ENCODE peak calls at places on chromosomes 11 and 22, in six cellular contexts. R is cardiac fibroblast, H is chondrocyte, B is AG10803, A is GM20000, J is heart right ventricle. K is an unnamed sample.

GRCh38 chr11:66904561-66904960 is 47.7 kb downstream of the LRFN4 start:
- DNase-seq in R (no peak), H (no peak), B (no peak), A (no peak), J (no peak), K (no peak)

GRCh38 chr22:19287076-19287724 is 4.3 kb downstream of the CLTCL1 start:
- DNase-seq in H (no peak), R (peak), A (no peak), J (no peak), B (peak), K (no peak)

GRCh38 chr11:14075118-14075601 is 112.6 kb downstream of the SPON1 start:
- DNase-seq in J (no peak), H (no peak), A (no peak), B (peak), R (no peak), K (no peak)

GRCh38 chr11:118076754-118077281 is at the start of gene TMPRSS4:
- DNase-seq in J (no peak), H (no peak), A (no peak), R (no peak), B (no peak), K (no peak)

GRCh38 chr11:95076416-95076815 is 9.7 kb downstream of the SRSF8 start:
- DNase-seq in J (no peak), R (peak), B (peak), H (no peak), A (no peak), K (no peak)

GRCh38 chr11:58905141-58905715 is 34.1 kb upstream of the GLYATL1 start:
- DNase-seq in B (peak), R (peak), A (no peak), H (no peak), J (peak), K (no peak)

GRCh38 chr11:13450832-13451397 is 12.1 kb downstream of the BTBD10 start:
- DNase-seq in J (no peak), R (no peak), B (no peak), H (no peak), A (no peak), K (no peak)

GRCh38 chr22:44823396-44823795 is 71.0 kb downstream of the ARHGAP8 start:
- DNase-seq in A (no peak), B (no peak), H (no peak), J (no peak), R (no peak), K (no peak)

GRCh38 chr11:22625448-22626287 is at the start of gene FANCF:
- DNase-seq in B (peak), R (peak), J (peak), A (peak), H (peak), K (peak)

DNA sequence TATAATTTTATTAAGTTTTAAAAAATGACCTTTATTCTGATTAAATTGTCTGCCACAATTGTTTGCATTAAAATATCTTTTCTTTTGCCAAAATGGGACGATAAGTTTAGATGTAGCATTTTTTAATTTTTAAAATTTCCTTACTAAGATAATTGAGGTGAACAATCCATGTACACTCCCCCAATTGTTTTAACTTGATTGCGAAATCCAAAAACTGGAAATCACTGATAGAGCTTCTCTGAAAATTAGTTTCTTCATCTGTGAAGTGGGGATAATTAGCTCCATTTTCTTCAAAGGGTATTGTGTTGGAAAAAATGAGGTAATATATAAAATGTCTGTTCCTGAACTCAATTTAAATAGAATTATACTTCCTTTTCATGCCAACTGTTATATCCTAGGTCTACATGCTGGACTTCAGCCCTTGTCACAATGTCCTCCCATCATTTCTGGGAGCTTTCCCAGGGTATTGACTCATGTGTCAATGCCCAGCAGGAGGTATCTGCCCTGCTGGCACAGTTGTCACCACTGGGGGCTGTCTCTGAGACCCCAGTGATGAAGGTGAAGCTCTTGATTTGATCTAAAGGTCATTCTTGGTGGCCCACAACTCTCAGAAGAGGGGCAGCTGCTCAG is 28.7 kb upstream of the NAV2 start:
- DNase-seq in R (no peak), H (no peak), B (no peak), A (no peak), J (no peak), K (no peak)
- TF ChIP-seq CTCF in R (no peak), H (no peak), B (no peak), A (no peak), J (no peak), K (no peak)

GRCh38 chr11:130145975-130146776 is 13.4 kb upstream of the ST14 start:
- DNase-seq in J (peak), A (no peak), H (no peak), B (no peak), R (peak), K (no peak)
- TF ChIP-seq CTCF in J (peak), A (no peak), H (no peak), B (no peak), R (peak), K (no peak)

GRCh38 chr22:35547993-35548761 is 7.5 kb downstream of the RASD2 start:
- DNase-seq in A (no peak), B (no peak), R (no peak), H (no peak), J (no peak), K (no peak)
- TF ChIP-seq CTCF in A (no peak), B (peak), R (no peak), H (peak), J (no peak), K (peak)

GRCh38 chr11:62146476-62147200 is 22.8 kb downstream of the INCENP start:
- DNase-seq in B (no peak), H (peak), A (no peak), R (no peak), J (no peak), K (no peak)

GRCh38 chr11:62149986-62150886 is 26.4 kb downstream of the INCENP start:
- DNase-seq in H (peak), A (no peak), B (no peak), J (no peak), R (no peak), K (no peak)

GRCh38 chr11:62148271-62148980 is 24.6 kb downstream of the INCENP start:
- DNase-seq in H (peak), B (no peak), R (no peak), A (no peak), J (no peak), K (no peak)

GRCh38 chr11:62145261-62145871 is 21.6 kb downstream of the INCENP start:
- DNase-seq in H (peak), B (no peak), A (no peak), J (no peak), R (no peak), K (no peak)

DNA sequence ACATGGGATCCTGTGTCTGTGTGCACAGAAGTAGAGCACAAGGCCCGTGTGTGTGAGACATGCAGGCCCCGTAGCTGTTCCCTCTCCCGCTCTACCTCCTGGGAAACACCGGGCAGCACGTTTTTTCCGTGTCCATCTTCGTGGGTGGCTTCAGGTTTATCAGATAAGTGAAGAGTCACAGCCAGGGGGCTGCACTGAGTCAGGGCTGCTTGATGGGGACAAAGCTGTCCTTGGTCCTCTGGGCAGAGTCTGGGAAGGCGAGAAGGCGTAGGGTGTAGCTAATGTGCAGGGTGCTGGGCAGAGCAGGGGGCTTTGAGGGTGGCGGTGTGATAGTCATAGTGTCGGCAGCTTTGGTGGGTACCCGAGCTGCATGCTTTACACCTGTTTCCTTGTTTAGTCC is 23.7 kb downstream of the INCENP start:
- DNase-seq in A (no peak), J (no peak), H (peak), B (no peak), R (no peak), K (no peak)
- TF ChIP-seq CTCF in A (no peak), J (no peak), H (no peak), B (no peak), R (no peak), K (no peak)

K was measured in GM13977.